ENCODE peak calls at places on chromosome 6, in ten cellular contexts. X, C, I, A, G, Y, D, S, Q and K are unnamed samples.

GRCh38 chr6:162179196-162179951 is 548.2 kb downstream of the PRKN start:
- DNase-seq in C (no peak), G (no peak), S (no peak), X (no peak), D (no peak), Y (no peak), Q (no peak), I (no peak), A (no peak), K (no peak)

GRCh38 chr6:39335780-39336541 is 13.5 kb upstream of the KCNK16 start:
- DNase-seq in S (no peak), D (no peak), G (no peak), X (no peak), Y (no peak), A (no peak), C (no peak), I (no peak), Q (no peak), K (no peak)

GRCh38 chr6:152160346-152160745 is 352.9 kb downstream of the ESR1 start:
- DNase-seq in G (peak), D (no peak), S (peak), Q (no peak), I (no peak), Y (no peak), C (no peak), A (no peak), X (no peak), K (no peak)

GRCh38 chr6:128241221-128241620 is 279.2 kb downstream of the PTPRK start:
- DNase-seq in A (no peak), C (no peak), Y (no peak), S (no peak), Q (no peak), X (no peak), I (no peak), G (no peak), D (no peak), K (no peak)

GRCh38 chr6:158642097-158642601 is 2.4 kb downstream of the DYNLT1 start:
- DNase-seq in I (peak), G (no peak), Y (peak), C (no peak), D (no peak), A (peak), Q (no peak), X (peak), S (no peak), K (peak)

GRCh38 chr6:117346142-117346930 is 79.4 kb downstream of the ROS1 start:
- DNase-seq in Y (peak), C (no peak), Q (no peak), S (peak), G (peak), I (no peak), X (peak), A (peak), D (no peak), K (peak)

GRCh38 chr6:111626446-111626845 is 20.8 kb upstream of the TRAF3IP2 start:
- DNase-seq in D (no peak), I (no peak), Q (no peak), C (no peak), X (no peak), S (no peak), A (no peak), Y (no peak), G (no peak), K (no peak)

GRCh38 chr6:131290955-131291354 is 155.7 kb downstream of the AKAP7 start:
- DNase-seq in C (no peak), X (no peak), S (no peak), G (no peak), D (no peak), Y (no peak), I (no peak), A (no peak), Q (no peak), K (no peak)

GRCh38 chr6:24323632-24324337 is 34.1 kb downstream of the DCDC2 start:
- DNase-seq in S (no peak), X (no peak), G (no peak), C (no peak), Y (no peak), Q (no peak), A (no peak), D (no peak), I (no peak), K (no peak)

GRCh38 chr6:22147983-22148797 is 148.6 kb downstream of the PRL start:
- DNase-seq in S (no peak), G (no peak), Q (no peak), I (no peak), D (peak), C (no peak), X (peak), Y (peak), A (peak), K (peak)

GRCh38 chr6:30234361-30234760 is 21.2 kb upstream of the TRIM26 start:
- DNase-seq in I (no peak), A (peak), Q (no peak), G (no peak), S (no peak), D (no peak), X (no peak), C (no peak), Y (peak), K (peak)

GRCh38 chr6:151082079-151082478 is 157.7 kb upstream of the AKAP12 start:
- DNase-seq in A (no peak), X (no peak), G (no peak), D (peak), S (no peak), Q (no peak), I (no peak), C (no peak), Y (no peak), K (no peak)

GRCh38 chr6:29678114-29678513 is 2.8 kb downstream of the ZFP57 start:
- DNase-seq in A (no peak), G (no peak), C (no peak), Y (no peak), S (no peak), D (no peak), I (no peak), X (no peak), Q (no peak), K (no peak)

GRCh38 chr6:43570876-43571441 is 4.9 kb downstream of the XPO5 start:
- DNase-seq in I (no peak), X (no peak), Y (no peak), G (peak), Q (no peak), A (peak), D (no peak), S (peak), C (no peak), K (peak)

GRCh38 chr6:142570221-142570671 is 268.4 kb downstream of the ADGRG6 start:
- DNase-seq in C (no peak), D (no peak), I (no peak), Q (no peak), X (peak), A (peak), S (no peak), Y (peak), G (no peak), K (peak)

GRCh38 chr6:166911248-166911677 is 45.1 kb downstream of the RNASET2 start:
- DNase-seq in D (no peak), S (no peak), C (no peak), Q (no peak), A (no peak), G (no peak), I (no peak), Y (no peak), X (no peak), K (no peak)

GRCh38 chr6:14876778-14877613 is 368.9 kb upstream of the JARID2 start:
- DNase-seq in I (no peak), Q (no peak), Y (peak), X (peak), S (peak), A (peak), C (no peak), D (peak), G (peak), K (peak)

GRCh38 chr6:15358579-15359327 is 112.9 kb downstream of the JARID2 start:
- DNase-seq in D (no peak), Q (peak), S (no peak), I (no peak), G (no peak), C (no peak), X (no peak), A (peak), Y (no peak), K (no peak)

GRCh38 chr6:13462380-13463326 is 24.7 kb downstream of the GFOD1 start:
- DNase-seq in D (no peak), Q (no peak), Y (peak), S (no peak), C (no peak), X (no peak), I (no peak), G (no peak), A (no peak), K (no peak)

GRCh38 chr6:121873595-121873994 is 438.1 kb downstream of the GJA1 start:
- DNase-seq in I (no peak), S (no peak), D (no peak), A (no peak), Y (no peak), G (no peak), X (no peak), C (no peak), Q (no peak), K (no peak)

GRCh38 chr6:103002282-103002681 is 1608.8 kb downstream of the GRIK2 start:
- DNase-seq in A (no peak), I (no peak), X (no peak), G (no peak), Q (no peak), Y (no peak), D (no peak), C (no peak), S (no peak), K (no peak)

GRCh38 chr6:53375851-53376250 is 27.1 kb upstream of the ELOVL5 start:
- DNase-seq in Y (peak), G (no peak), Q (no peak), I (no peak), S (no peak), A (no peak), X (no peak), D (no peak), C (no peak), K (peak)

GRCh38 chr6:16761469-16762264 is 407 bp upstream of the ATXN1 start:
- DNase-seq in Y (peak), Q (peak), I (peak), C (peak), G (peak), A (peak), S (peak), X (peak), D (peak), K (peak)

GRCh38 chr6:44004625-44005506 is 122.4 kb downstream of the MRPL14 start:
- DNase-seq in A (peak), C (no peak), Y (peak), S (no peak), Q (no peak), X (no peak), I (no peak), G (no peak), D (peak), K (no peak)

GRCh38 chr6:6409397-6410030 is 89.1 kb upstream of the F13A1 start:
- DNase-seq in Y (no peak), S (no peak), X (no peak), I (no peak), Q (no peak), G (no peak), A (no peak), D (no peak), C (no peak), K (no peak)

GRCh38 chr6:298233-299049 is 6.2 kb downstream of the DUSP22 start:
- DNase-seq in S (no peak), Q (no peak), I (peak), C (no peak), Y (no peak), D (no peak), A (no peak), X (no peak), G (no peak), K (no peak)

GRCh38 chr6:116136933-116137340 is 11.0 kb upstream of the COL10A1 start:
- DNase-seq in A (no peak), D (no peak), G (no peak), C (peak), I (no peak), Y (no peak), Q (no peak), X (no peak), S (no peak), K (no peak)

GRCh38 chr6:22680950-22681349 is 111.6 kb downstream of the HDGFL1 start:
- DNase-seq in Y (no peak), G (no peak), X (no peak), S (no peak), C (no peak), A (no peak), I (no peak), D (no peak), Q (no peak), K (no peak)

GRCh38 chr6:167474725-167475124 is 149.8 kb downstream of the TTLL2 start:
- DNase-seq in S (no peak), A (no peak), G (no peak), Y (no peak), I (no peak), Q (no peak), C (no peak), D (no peak), X (no peak), K (no peak)

GRCh38 chr6:117451607-117452164 is 25.9 kb upstream of the ROS1 start:
- DNase-seq in I (no peak), X (no peak), G (no peak), D (no peak), C (no peak), S (no peak), A (peak), Q (no peak), Y (no peak), K (no peak)

GRCh38 chr6:152240436-152240835 is 396.7 kb downstream of the SYNE1 start:
- DNase-seq in X (no peak), G (no peak), I (no peak), C (no peak), Y (no peak), D (no peak), S (no peak), A (peak), Q (no peak), K (no peak)

GRCh38 chr6:8063762-8064637 is at the start of gene BLOC1S5:
- DNase-seq in S (peak), A (peak), Y (peak), C (peak), Q (peak), D (peak), I (peak), G (peak), X (peak), K (peak)

GRCh38 chr6:12327391-12327790 is 37.2 kb downstream of the EDN1 start:
- DNase-seq in S (no peak), A (peak), D (peak), Q (no peak), I (no peak), G (no peak), C (no peak), X (peak), Y (peak), K (no peak)

GRCh38 chr6:89951574-89952360 is 57.5 kb downstream of the GJA10 start:
- DNase-seq in Q (no peak), S (no peak), G (no peak), D (no peak), X (no peak), A (peak), C (no peak), I (no peak), Y (peak), K (peak)

GRCh38 chr6:66897576-66897975 is 1190.5 kb upstream of the EYS start:
- DNase-seq in D (peak), Y (peak), C (no peak), G (no peak), X (no peak), S (no peak), I (no peak), A (peak), Q (no peak), K (peak)

GRCh38 chr6:63689421-63689820 is 53.8 kb downstream of the PHF3 start:
- DNase-seq in I (no peak), X (no peak), Y (no peak), D (no peak), A (no peak), C (no peak), S (no peak), G (no peak), Q (no peak), K (no peak)
- TF ChIP-seq CTCF in I (no peak), X (peak), Y (no peak), D (no peak), A (peak), C (no peak), S (no peak), G (no peak), Q (no peak), K (no peak)

GRCh38 chr6:73585566-73586415 is 65.0 kb upstream of the EEF1A1 start:
- DNase-seq in S (peak), Q (no peak), G (peak), A (peak), C (peak), X (peak), Y (peak), I (peak), D (peak), K (peak)
- TF ChIP-seq CTCF in S (no peak), Q (no peak), G (no peak), A (no peak), C (no peak), X (no peak), Y (no peak), I (no peak), D (no peak), K (no peak)

DNA sequence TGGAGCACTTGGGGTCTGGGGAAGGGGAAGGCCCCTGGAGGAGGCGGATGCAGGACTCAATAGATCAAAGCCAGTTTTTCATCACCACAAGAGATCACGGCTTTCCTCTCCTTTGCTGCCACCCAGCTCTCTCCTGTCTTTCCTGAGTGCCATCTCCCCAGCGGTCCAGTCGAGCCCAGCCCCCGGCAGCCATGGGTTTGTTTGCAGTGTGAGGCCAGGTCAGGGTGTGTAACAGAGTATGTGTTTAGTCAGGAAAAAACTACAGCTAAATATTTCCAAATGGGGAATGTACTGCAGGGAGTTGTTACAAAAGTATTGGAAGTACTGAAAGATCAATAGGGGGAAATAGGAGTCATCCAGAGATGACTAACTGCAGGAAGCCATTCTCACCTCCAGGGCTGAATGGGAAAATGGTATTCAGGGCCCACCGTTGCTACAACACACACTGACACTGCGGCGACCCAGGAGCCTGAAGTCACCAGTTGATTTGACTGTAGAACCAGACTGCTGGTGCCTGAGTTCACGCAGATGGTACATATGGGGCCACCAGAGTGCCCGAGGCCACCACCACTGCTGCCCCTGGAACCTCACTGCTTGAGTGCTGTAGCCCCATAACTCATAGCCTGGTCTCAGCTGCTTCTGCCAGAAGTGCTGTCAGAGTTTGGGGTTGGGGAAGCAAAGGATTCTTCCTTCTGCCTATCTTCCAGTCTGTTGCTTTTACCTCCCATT is 23.6 kb upstream of the FANCE start:
- DNase-seq in I (no peak), X (no peak), A (peak), Y (no peak), D (no peak), C (no peak), S (no peak), G (no peak), Q (no peak), K (peak)
- TF ChIP-seq CTCF in I (no peak), X (peak), A (peak), Y (no peak), D (no peak), C (no peak), S (no peak), G (no peak), Q (no peak), K (no peak)

DNA sequence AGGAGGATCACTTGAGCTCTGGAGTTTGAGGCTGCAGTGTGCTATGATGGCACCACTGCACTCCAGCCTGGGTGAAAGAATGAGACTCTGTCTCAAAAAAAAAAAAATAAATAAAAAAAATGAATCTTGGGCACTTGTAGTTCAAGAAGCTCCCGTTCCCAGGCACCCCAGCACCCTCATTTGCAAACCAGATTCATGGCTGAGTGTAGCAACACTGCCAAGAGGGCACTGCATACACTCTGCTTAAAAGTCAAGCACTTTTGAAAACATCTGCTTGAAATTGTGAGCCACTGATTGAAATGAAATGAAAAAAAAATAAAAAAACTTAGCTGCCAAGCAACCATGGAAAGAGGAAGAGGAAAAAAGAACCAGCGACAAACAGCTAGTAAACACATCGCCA is 124.7 kb upstream of the SASH1 start:
- DNase-seq in Y (no peak), I (no peak), A (no peak), G (no peak), D (no peak), S (no peak), Q (no peak), C (no peak), X (no peak), K (no peak)
- TF ChIP-seq CTCF in Y (no peak), I (no peak), A (no peak), G (no peak), D (no peak), S (no peak), Q (no peak), C (no peak), X (no peak), K (no peak)

DNA sequence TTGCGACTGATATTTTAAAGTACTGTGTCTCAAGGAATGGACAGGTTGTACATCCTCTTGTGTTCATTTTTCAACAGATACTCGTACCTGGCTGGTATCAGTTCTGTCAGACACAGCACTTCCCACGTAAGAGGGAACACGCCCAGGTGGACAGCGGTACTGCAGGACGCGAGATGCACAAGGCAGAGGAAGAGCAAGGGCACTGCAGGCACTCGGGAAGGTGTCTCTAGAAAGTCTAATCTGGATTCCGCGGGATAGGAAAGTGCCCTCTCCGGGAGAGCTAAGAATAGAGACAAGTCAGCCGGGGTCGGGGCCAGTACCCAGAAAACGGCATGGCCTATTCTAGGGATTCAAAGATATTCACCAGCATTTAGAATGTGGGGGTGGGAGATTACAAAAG is 94.2 kb upstream of the MBOAT1 start:
- DNase-seq in C (no peak), I (no peak), S (no peak), X (no peak), Q (no peak), D (no peak), G (no peak), A (no peak), Y (no peak), K (no peak)
- TF ChIP-seq CTCF in C (no peak), I (no peak), S (no peak), X (peak), Q (peak), D (no peak), G (no peak), A (no peak), Y (no peak), K (no peak)